ENCODE peak calls at places on chromosome 5, in nine cellular contexts. X is GM18507, W is adrenal gland, H is mesendoderm, B is upper lobe of left lung, V is kidney tubule cell, D is aorta, R is NCI-H774, A is GM04503. E is an unnamed sample.

GRCh38 chr5:132506094-132506692 is 15.6 kb upstream of the IRF1 start:
- DNase-seq in X (no peak), W (peak), H (peak), B (no peak), V (peak), D (no peak), R (no peak), A (peak), E (peak)

GRCh38 chr5:79845448-79846197 is 145.4 kb downstream of the MTX3 start:
- DNase-seq in X (no peak), W (no peak), H (no peak), B (no peak), V (peak), D (no peak), R (no peak), A (peak), E (no peak)

GRCh38 chr5:58012103-58012502 is 447.8 kb downstream of the PLK2 start:
- DNase-seq in X (no peak), W (no peak), H (no peak), B (no peak), V (no peak), D (no peak), R (no peak), A (no peak), E (no peak)

GRCh38 chr5:91225848-91226686 is 157.1 kb downstream of the ARRDC3 start:
- DNase-seq in X (peak), W (no peak), H (peak), B (peak), V (peak), D (no peak), R (no peak), A (no peak), E (peak)

GRCh38 chr5:176400382-176401156 is 12.0 kb downstream of the HIGD2A start:
- DNase-seq in X (no peak), W (no peak), H (no peak), B (no peak), V (no peak), D (no peak), R (no peak), A (no peak), E (no peak)

GRCh38 chr5:122907238-122907637 is 61.8 kb downstream of the SNX24 start:
- DNase-seq in X (no peak), W (no peak), H (peak), B (no peak), V (peak), D (no peak), R (no peak), A (peak), E (no peak)

GRCh38 chr5:101390317-101390908 is 487.3 kb upstream of the ST8SIA4 start:
- DNase-seq in X (no peak), W (peak), H (peak), B (no peak), V (peak), D (no peak), R (peak), A (peak), E (peak)

GRCh38 chr5:7851617-7852289 is 820 bp upstream of the CFAP90 start:
- DNase-seq in X (no peak), W (no peak), H (no peak), B (no peak), V (no peak), D (no peak), R (peak), A (no peak), E (no peak)

GRCh38 chr5:64973226-64973625 is 204.5 kb downstream of the CWC27 start:
- DNase-seq in X (no peak), W (no peak), H (no peak), B (no peak), V (no peak), D (no peak), R (no peak), A (no peak), E (no peak)

GRCh38 chr5:160477266-160477970 is 55.8 kb downstream of the PTTG1 start:
- DNase-seq in X (no peak), W (no peak), H (no peak), B (no peak), V (peak), D (no peak), R (no peak), A (no peak), E (no peak)

GRCh38 chr5:155943516-155944407 is 383.2 kb upstream of the SGCD start:
- DNase-seq in X (peak), W (peak), H (peak), B (peak), V (peak), D (peak), R (peak), A (no peak), E (peak)

GRCh38 chr5:64727150-64727549 is 36.8 kb downstream of the SHISAL2B start:
- DNase-seq in X (no peak), W (no peak), H (no peak), B (no peak), V (no peak), D (no peak), R (no peak), A (no peak), E (no peak)